ENCODE peak calls at places on chromosomes 16 and 17, in ten cellular contexts. F, N, B, M, Y, S, A, W, C and L are unnamed samples.

GRCh38 chr17:2181206-2181983 is 122.2 kb downstream of the SMG6 start:
- DNase-seq in F (peak), N (no peak), B (peak), M (no peak), Y (peak), S (peak), A (no peak), W (no peak), C (peak), L (peak)

GRCh38 chr17:80770881-80771611 is 220.6 kb upstream of the CHMP6 start:
- DNase-seq in F (no peak), N (no peak), B (no peak), M (no peak), Y (no peak), S (no peak), A (no peak), W (no peak), C (no peak), L (no peak)

GRCh38 chr17:52287611-52288010 is 129.1 kb upstream of the CA10 start:
- DNase-seq in F (no peak), N (no peak), B (no peak), M (no peak), Y (no peak), S (no peak), A (no peak), W (no peak), C (no peak), L (no peak)

GRCh38 chr16:53945996-53946395 is 242.0 kb downstream of the FTO start:
- DNase-seq in F (no peak), N (peak), B (peak), M (peak), Y (peak), S (peak), A (no peak), W (peak), C (peak), L (peak)

GRCh38 chr17:37107406-37108083 is 158.8 kb downstream of the AATF start:
- DNase-seq in F (no peak), N (peak), B (no peak), M (no peak), Y (peak), S (no peak), A (peak), W (no peak), C (no peak), L (peak)

GRCh38 chr16:17063156-17063555 is 407.6 kb downstream of the XYLT1 start:
- DNase-seq in F (no peak), N (no peak), B (no peak), M (no peak), Y (no peak), S (no peak), A (no peak), W (no peak), C (no peak), L (no peak)

GRCh38 chr16:52630711-52631110 is 83.8 kb upstream of the TOX3 start:
- DNase-seq in F (no peak), N (no peak), B (no peak), M (no peak), Y (no peak), S (no peak), A (no peak), W (no peak), C (no peak), L (no peak)

GRCh38 chr16:20879175-20880053 is 20.7 kb downstream of the DCUN1D3 start:
- DNase-seq in F (no peak), N (no peak), B (no peak), M (no peak), Y (no peak), S (peak), A (no peak), W (peak), C (peak), L (peak)

GRCh38 chr16:86042996-86043725 is 144.2 kb downstream of the IRF8 start:
- DNase-seq in F (no peak), N (no peak), B (no peak), M (no peak), Y (no peak), S (no peak), A (no peak), W (no peak), C (no peak), L (no peak)

GRCh38 chr17:81807210-81807719 is 3.3 kb downstream of the GCGR start:
- DNase-seq in F (no peak), N (no peak), B (no peak), M (no peak), Y (no peak), S (no peak), A (no peak), W (no peak), C (no peak), L (no peak)

GRCh38 chr17:51372345-51373004 is 112.1 kb downstream of the UTP18 start:
- DNase-seq in F (no peak), N (no peak), B (peak), M (peak), Y (peak), S (peak), A (no peak), W (peak), C (peak), L (peak)

GRCh38 chr16:50548659-50549560 is 714 bp downstream of the NKD1 start:
- DNase-seq in F (no peak), N (peak), B (peak), M (peak), Y (no peak), S (no peak), A (no peak), W (no peak), C (peak), L (no peak)

GRCh38 chr16:9533042-9533441 is 441.6 kb downstream of the HAPSTR1 start:
- DNase-seq in F (no peak), N (no peak), B (no peak), M (no peak), Y (no peak), S (no peak), A (no peak), W (no peak), C (no peak), L (no peak)

GRCh38 chr17:76079577-76080206 is 710 bp downstream of the ZACN start:
- DNase-seq in F (no peak), N (peak), B (peak), M (peak), Y (no peak), S (peak), A (no peak), W (no peak), C (peak), L (no peak)

GRCh38 chr17:3553419-3554401 is 3.9 kb downstream of the TRPV3 start:
- DNase-seq in F (no peak), N (no peak), B (no peak), M (no peak), Y (no peak), S (no peak), A (no peak), W (no peak), C (no peak), L (no peak)

GRCh38 chr17:7932949-7933348 is 943 bp downstream of the CNTROB start:
- DNase-seq in F (peak), N (no peak), B (peak), M (peak), Y (peak), S (peak), A (peak), W (peak), C (peak), L (peak)

GRCh38 chr17:57555636-57556175 is 189.4 kb downstream of the CCDC182 start:
- DNase-seq in F (no peak), N (no peak), B (no peak), M (no peak), Y (no peak), S (no peak), A (no peak), W (no peak), C (no peak), L (no peak)

GRCh38 chr17:57557793-57558681 is 187.1 kb downstream of the CCDC182 start:
- DNase-seq in F (no peak), N (no peak), B (no peak), M (no peak), Y (peak), S (peak), A (peak), W (peak), C (peak), L (peak)

GRCh38 chr17:57559226-57559625 is 185.9 kb downstream of the CCDC182 start:
- DNase-seq in F (no peak), N (no peak), B (no peak), M (no peak), Y (no peak), S (no peak), A (no peak), W (no peak), C (no peak), L (no peak)

GRCh38 chr17:57554826-57555635 is 190.1 kb downstream of the CCDC182 start:
- DNase-seq in F (no peak), N (peak), B (no peak), M (no peak), Y (no peak), S (no peak), A (peak), W (no peak), C (peak), L (no peak)

GRCh38 chr17:57557363-57557762 is 187.7 kb downstream of the CCDC182 start:
- DNase-seq in F (no peak), N (no peak), B (no peak), M (no peak), Y (no peak), S (no peak), A (peak), W (no peak), C (no peak), L (no peak)
- H3K4me3 ChIP-seq in F (peak), N (no peak), B (no peak), M (no peak), Y (no peak), S (no peak), A (no peak), W (no peak), C (no peak), L (no peak)

GRCh38 chr17:63833026-63833740 is 5.7 kb upstream of the FTSJ3 start:
- DNase-seq in F (no peak), N (no peak), B (no peak), M (no peak), Y (no peak), S (no peak), A (no peak), W (no peak), C (no peak), L (no peak)

GRCh38 chr17:63832014-63832413 is 4.6 kb upstream of the FTSJ3 start:
- DNase-seq in F (no peak), N (no peak), B (no peak), M (no peak), Y (no peak), S (no peak), A (no peak), W (no peak), C (no peak), L (no peak)

GRCh38 chr17:63831505-63831904 is 4.0 kb upstream of the FTSJ3 start:
- DNase-seq in F (no peak), N (no peak), B (no peak), M (no peak), Y (no peak), S (no peak), A (no peak), W (no peak), C (no peak), L (no peak)

GRCh38 chr17:63833741-63834373 is 6.4 kb upstream of the FTSJ3 start:
- DNase-seq in F (no peak), N (no peak), B (no peak), M (no peak), Y (no peak), S (no peak), A (no peak), W (no peak), C (no peak), L (no peak)

GRCh38 chr17:63832455-63832854 is 5.0 kb upstream of the FTSJ3 start:
- DNase-seq in F (no peak), N (no peak), B (no peak), M (no peak), Y (no peak), S (no peak), A (no peak), W (no peak), C (no peak), L (no peak)
- TF ChIP-seq CTCF in F (no peak), N (no peak), B (no peak), M (no peak), Y (no peak), S (no peak), A (no peak), W (no peak), C (peak), L (no peak)

DNA sequence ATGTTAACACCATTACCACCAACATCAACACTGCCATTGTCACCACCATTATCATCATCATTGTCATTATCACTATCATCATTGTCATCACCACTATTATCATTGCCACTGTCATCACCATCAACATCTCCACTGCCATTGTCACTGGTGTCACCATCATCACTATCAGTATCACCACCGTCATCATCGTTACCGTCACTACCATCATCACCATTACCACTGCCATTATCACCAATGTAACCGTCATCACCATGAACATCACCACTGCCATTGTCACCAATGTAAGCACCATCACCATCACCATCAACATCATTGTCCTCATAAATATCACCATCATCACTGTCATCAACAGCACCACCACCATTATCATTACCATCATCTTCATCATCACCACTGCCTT is 633.2 kb upstream of the EEF2KMT start:
- DNase-seq in F (no peak), N (no peak), B (no peak), M (no peak), Y (no peak), S (no peak), A (no peak), W (no peak), C (no peak), L (no peak)
- H3K4me3 ChIP-seq in F (no peak), N (no peak), B (no peak), M (no peak), Y (no peak), S (no peak), A (no peak), W (no peak), C (no peak), L (no peak)

DNA sequence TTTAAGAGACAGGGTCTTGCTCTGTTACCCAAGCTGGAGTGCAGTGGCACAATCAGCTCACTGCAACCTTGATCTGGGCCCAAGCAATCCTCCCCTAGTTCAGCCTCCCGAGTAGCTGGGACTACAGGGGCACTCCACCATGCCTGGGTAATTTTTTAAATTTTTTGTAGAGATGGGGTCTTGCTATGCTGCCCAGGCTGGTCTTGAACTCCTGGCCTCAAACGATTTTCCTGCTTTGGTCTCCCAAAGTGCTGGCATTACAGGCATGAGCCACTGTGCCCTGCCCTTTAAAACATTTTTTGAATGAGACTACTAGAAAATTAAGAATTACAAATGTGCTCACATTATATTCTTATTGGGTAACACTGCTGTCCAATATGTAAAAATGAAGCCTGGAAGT is 161.7 kb upstream of the FAM20A start:
- DNase-seq in F (no peak), N (no peak), B (no peak), M (no peak), Y (no peak), S (no peak), A (no peak), W (no peak), C (no peak), L (no peak)
- TF ChIP-seq CTCF in F (no peak), N (no peak), B (no peak), M (no peak), Y (no peak), S (no peak), A (no peak), W (no peak), C (no peak), L (no peak)

DNA sequence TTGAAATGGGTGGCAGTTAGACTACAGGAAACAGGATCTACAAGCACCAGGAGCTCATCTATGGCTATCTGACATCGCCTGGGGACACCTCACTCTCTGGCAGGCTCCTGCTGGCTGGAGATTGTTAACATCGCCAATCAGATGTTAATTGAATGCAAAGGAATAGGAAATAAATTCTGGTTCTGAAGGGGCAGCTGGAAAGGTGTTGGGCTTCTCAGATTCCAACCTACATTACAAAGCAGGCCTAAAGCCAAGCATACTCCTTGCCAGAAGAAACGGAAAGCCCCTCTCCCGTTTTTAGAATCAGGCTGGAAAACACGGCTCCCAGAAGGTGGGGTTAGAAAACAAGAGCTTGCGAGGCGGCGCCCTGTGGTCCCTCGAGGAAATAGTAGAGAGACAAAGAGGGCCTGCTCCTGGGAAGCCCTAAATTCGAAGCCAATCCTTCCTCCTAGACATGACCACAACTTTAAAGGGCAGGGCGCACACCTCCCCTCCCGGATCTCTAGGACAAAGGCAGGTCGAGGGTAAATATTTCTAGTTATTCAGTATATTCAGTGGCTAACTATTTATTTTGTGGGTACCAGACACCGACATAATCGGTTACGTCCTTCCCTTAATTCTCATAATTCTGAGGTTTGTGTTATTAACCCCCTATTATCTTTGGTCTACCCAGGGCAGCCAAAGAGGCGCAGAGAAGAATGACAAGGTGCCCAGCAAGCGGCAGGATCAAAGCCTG is 763 bp upstream of the TOM1L1 start:
- DNase-seq in F (no peak), N (peak), B (peak), M (peak), Y (no peak), S (no peak), A (no peak), W (no peak), C (no peak), L (no peak)
- H3K4me3 ChIP-seq in F (peak), N (peak), B (peak), M (peak), Y (no peak), S (peak), A (peak), W (peak), C (peak), L (peak)

GRCh38 chr17:67272312-67273050 is 27.5 kb upstream of the HELZ start:
- DNase-seq in F (no peak), N (no peak), B (peak), M (peak), Y (no peak), S (no peak), A (no peak), W (peak), C (no peak), L (no peak)

GRCh38 chr17:67270411-67270810 is 25.4 kb upstream of the HELZ start:
- DNase-seq in F (no peak), N (no peak), B (no peak), M (no peak), Y (no peak), S (no peak), A (no peak), W (no peak), C (no peak), L (no peak)

GRCh38 chr17:67274466-67274865 is 29.5 kb upstream of the HELZ start:
- DNase-seq in F (no peak), N (no peak), B (no peak), M (no peak), Y (no peak), S (no peak), A (no peak), W (no peak), C (no peak), L (no peak)

GRCh38 chr17:67276075-67276474 is 31.1 kb upstream of the HELZ start:
- DNase-seq in F (no peak), N (no peak), B (peak), M (no peak), Y (no peak), S (no peak), A (no peak), W (peak), C (no peak), L (no peak)

GRCh38 chr17:67273900-67274299 is 28.9 kb upstream of the HELZ start:
- DNase-seq in F (no peak), N (no peak), B (no peak), M (no peak), Y (no peak), S (no peak), A (no peak), W (no peak), C (no peak), L (no peak)
- TF ChIP-seq CTCF in F (no peak), N (no peak), B (no peak), M (no peak), Y (no peak), S (no peak), A (no peak), W (no peak), C (no peak), L (no peak)

GRCh38 chr16:74892574-74893461 is 92.1 kb downstream of the WDR59 start:
- DNase-seq in F (no peak), N (no peak), B (no peak), M (no peak), Y (no peak), S (no peak), A (no peak), W (no peak), C (no peak), L (no peak)

GRCh38 chr16:74888227-74888862 is 96.6 kb downstream of the WDR59 start:
- DNase-seq in F (no peak), N (no peak), B (no peak), M (no peak), Y (no peak), S (no peak), A (no peak), W (no peak), C (no peak), L (no peak)

GRCh38 chr16:74887084-74887483 is 97.8 kb downstream of the WDR59 start:
- DNase-seq in F (no peak), N (no peak), B (no peak), M (no peak), Y (no peak), S (no peak), A (no peak), W (no peak), C (no peak), L (no peak)

GRCh38 chr16:74888888-74889287 is 96.0 kb downstream of the WDR59 start:
- DNase-seq in F (no peak), N (no peak), B (no peak), M (no peak), Y (no peak), S (no peak), A (no peak), W (no peak), C (no peak), L (no peak)
- H3K4me3 ChIP-seq in F (no peak), N (no peak), B (no peak), M (no peak), Y (no peak), S (no peak), A (no peak), W (no peak), C (no peak), L (no peak)

DNA sequence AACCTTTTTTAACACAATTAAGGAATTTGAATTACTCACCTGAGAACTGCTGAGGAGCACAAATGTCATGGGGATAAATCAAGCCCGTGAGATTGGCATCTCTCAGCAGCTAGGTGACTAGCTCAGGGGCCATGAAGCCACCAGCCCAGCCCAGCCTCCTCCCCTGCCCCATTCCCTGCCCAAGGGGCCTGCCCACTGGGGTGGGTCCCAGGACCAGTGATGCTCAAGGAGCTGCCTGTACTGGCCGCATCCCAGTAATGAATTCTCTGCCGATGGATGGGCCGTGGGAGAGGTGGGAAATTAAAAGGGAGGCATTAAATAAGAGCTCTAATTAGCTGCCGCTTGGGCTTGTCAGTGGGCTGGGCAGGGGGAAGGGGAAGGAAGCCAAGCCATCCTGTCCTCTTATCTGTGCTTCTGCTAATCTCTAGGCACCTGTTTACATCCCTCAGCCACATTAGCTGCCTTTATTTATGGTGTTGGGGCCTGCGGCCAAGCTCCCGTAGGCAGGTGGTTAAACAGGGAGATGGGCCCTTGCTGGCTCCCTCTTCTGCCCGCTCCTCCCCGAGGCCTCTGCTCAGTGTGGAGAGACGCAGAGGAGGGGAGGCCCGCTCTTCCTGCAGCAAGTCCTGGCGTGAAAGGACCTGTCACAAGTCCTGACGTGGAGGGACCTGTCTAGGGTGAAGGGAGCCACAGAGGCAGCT is 48.8 kb downstream of the PIPOX start:
- DNase-seq in F (no peak), N (no peak), B (no peak), M (no peak), Y (no peak), S (no peak), A (no peak), W (no peak), C (no peak), L (no peak)
- TF ChIP-seq CTCF in F (no peak), N (no peak), B (no peak), M (no peak), Y (no peak), S (no peak), A (no peak), W (no peak), C (no peak), L (no peak)

GRCh38 chr17:65573283-65573603 is 11.8 kb upstream of the AXIN2 start:
- DNase-seq in F (no peak), N (no peak), B (no peak), M (no peak), Y (no peak), S (no peak), A (no peak), W (no peak), C (no peak), L (no peak)
- H3K4me3 ChIP-seq in F (no peak), N (no peak), B (peak), M (no peak), Y (no peak), S (no peak), A (no peak), W (no peak), C (no peak), L (no peak)